ENCODE peak calls at places on chromosomes 13 and 19, in four cellular contexts. E is transverse colon, G is heart left ventricle, X is stomach. Z is an unnamed sample.
A peak's percentile ranks its signal among the peaks of the same experiment; 100 is the strongest.

GRCh38 chr19:48963371-48964204 is 1.5 kb upstream of the FTL start:
- DNase-seq in E (peak; percentile 88), G (peak; percentile 84), X (peak; percentile 77), Z (peak; percentile 47)

GRCh38 chr19:44605547-44605946 is 7.8 kb upstream of the IGSF23 start:
- DNase-seq in E (no peak), G (no peak), X (no peak), Z (no peak)

GRCh38 chr19:30671622-30672051 is 299.5 kb downstream of the ZNF536 start:
- DNase-seq in E (no peak), G (peak; percentile 30), X (peak; percentile 24), Z (no peak)

GRCh38 chr19:1407662-1408299 is 395 bp downstream of the DAZAP1 start:
- DNase-seq in E (peak; percentile 34), G (no peak), X (no peak), Z (no peak)

GRCh38 chr19:39692166-39692565 is 12.1 kb upstream of the LGALS14 start:
- DNase-seq in E (no peak), G (no peak), X (no peak), Z (no peak)

GRCh38 chr13:73284475-73284874 is 225.7 kb downstream of the KLF5 start:
- DNase-seq in E (no peak), G (no peak), X (no peak), Z (no peak)

GRCh38 chr19:4624733-4625362 is 14.5 kb upstream of the TNFAIP8L1 start:
- DNase-seq in E (no peak), G (no peak), X (no peak), Z (no peak)

GRCh38 chr13:113553541-113554332 is 30.8 kb upstream of the TFDP1 start:
- DNase-seq in E (peak; percentile 5), G (no peak), X (peak; percentile 22), Z (no peak)

GRCh38 chr19:18867199-18867598 is 28.8 kb downstream of the CERS1 start:
- DNase-seq in E (no peak), G (no peak), X (no peak), Z (no peak)

GRCh38 chr19:18645035-18645511 is 8.2 kb downstream of the KLHL26 start:
- DNase-seq in E (no peak), G (no peak), X (no peak), Z (no peak)

GRCh38 chr13:60351816-60352215 is 45.2 kb upstream of the TDRD3 start:
- DNase-seq in E (no peak), G (no peak), X (no peak), Z (no peak)

GRCh38 chr19:18612772-18613588 is at the start of gene TMEM59L:
- DNase-seq in E (no peak), G (no peak), X (no peak), Z (no peak)

GRCh38 chr19:48777720-48778119 is 22.4 kb downstream of the FGF21 start:
- DNase-seq in E (no peak), G (no peak), X (no peak), Z (no peak)

GRCh38 chr19:1158885-1159448 is 15.1 kb downstream of the SBNO2 start:
- DNase-seq in E (no peak), G (peak; percentile 8), X (no peak), Z (no peak)

GRCh38 chr19:57075801-57076492 is 43.8 kb upstream of the USP29 start:
- DNase-seq in E (no peak), G (no peak), X (no peak), Z (no peak)

GRCh38 chr19:50419580-50420035 is 870 bp downstream of the SPIB start:
- DNase-seq in E (no peak), G (no peak), X (no peak), Z (no peak)

GRCh38 chr13:46747031-46747820 is 49.7 kb downstream of the ESD start:
- DNase-seq in E (no peak), G (no peak), X (no peak), Z (no peak)

DNA sequence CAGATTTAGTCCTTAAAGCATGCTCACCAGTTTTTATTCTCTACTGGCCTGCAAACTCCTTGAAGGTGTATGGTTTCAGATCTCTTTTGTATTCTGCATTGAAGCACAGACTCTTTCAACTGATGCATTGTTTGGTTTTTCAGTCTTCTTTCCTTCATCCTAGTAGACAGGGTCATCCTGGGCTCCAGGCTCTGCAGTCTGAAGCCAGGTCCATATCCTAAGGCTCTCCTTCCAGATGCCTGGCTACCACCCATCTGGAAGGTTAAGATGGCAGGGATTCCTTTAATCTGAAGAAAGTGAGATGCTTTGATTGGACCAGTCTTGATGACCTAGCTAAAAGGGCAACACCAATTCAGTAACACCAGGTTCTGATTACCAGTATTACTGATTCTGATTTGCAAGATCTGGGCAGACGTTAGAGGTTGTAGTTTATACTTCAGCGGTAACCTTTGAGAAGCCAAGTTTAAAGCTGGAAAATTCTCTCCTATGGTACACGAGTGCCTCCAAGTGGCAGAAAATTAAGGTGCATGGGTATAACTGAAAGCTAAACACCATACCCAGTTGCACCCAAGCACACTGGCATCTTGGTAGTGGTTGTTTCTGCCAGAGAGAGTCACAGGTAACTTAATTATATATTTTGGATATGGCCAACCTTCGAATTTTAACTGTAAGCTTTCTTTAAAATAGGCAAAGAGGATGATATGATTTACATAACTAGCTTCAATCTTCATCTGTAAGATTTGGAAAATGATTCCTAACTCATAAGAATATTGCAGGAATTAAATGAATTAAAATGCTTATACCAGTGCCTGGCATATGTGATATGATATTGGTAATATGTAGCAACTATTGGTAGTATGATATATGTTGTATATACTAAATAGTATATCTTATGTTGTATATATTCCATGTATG is 1651.9 kb upstream of the MIR17HG start:
- DNase-seq in E (peak; percentile 9), G (no peak), X (peak; percentile 39), Z (no peak)
- TF ChIP-seq CTCF in E (peak; percentile 44), G (peak; percentile 70), X (peak; percentile 68), Z (no peak)

GRCh38 chr13:43785681-43786471 is 896 bp downstream of the ENOX1 start:
- DNase-seq in E (peak; percentile 69), G (peak; percentile 89), X (peak; percentile 70), Z (peak; percentile 85)
- TF ChIP-seq POLR2A in E (no peak), G (no peak), X (no peak), Z (no peak)

GRCh38 chr19:43430142-43430710 is 15.5 kb downstream of the TEX101 start:
- DNase-seq in E (peak; percentile 28), G (no peak), X (no peak), Z (no peak)
- TF ChIP-seq CTCF in E (peak; percentile 22), G (peak; percentile 10), X (no peak), Z (no peak)

DNA sequence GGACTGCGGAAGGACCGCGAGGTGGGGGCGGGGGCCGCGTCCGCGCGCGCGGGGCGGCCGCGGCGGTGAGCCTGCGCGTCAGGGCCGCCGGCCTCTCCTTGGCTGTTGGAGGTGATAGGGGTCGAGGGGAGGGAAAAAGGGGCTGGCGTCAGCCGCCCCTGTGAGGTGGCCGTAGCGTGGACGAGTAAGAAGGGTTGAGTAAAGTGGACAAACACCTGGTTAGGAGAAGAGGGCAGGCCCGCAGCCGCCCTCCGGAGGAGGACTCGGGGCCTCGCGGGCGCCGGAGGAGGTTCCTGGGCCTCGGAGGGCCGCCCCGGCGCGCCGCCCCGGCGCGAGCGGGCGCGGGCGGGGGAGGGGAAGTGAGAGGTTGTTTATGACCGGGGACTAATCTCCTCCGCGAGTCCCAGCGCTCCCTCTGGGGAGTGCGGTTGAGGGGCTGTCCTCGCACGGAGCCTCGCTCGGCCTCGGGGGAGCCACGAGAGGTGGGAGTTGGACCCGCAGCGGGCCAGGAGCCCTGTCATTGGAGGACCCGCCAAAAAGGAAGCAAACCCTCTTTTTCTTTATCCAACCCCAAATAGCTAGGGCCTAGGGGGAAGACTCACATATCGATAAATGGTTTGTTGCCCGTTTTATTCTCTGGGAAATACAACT is 597 bp upstream of the INTS6 start:
- DNase-seq in E (peak; percentile 88), G (peak; percentile 86), X (no peak), Z (peak; percentile 78)
- TF ChIP-seq POLR2A in E (peak; percentile 67), G (peak; percentile 67), X (no peak), Z (peak; percentile 74)

GRCh38 chr13:37288057-37288720 is 182.7 kb upstream of the CSNK1A1L start:
- DNase-seq in E (no peak), G (no peak), X (no peak), Z (no peak)
- TF ChIP-seq CTCF in E (no peak), G (no peak), X (no peak), Z (no peak)

GRCh38 chr13:75521956-75522355 is 15.7 kb downstream of the COMMD6 start:
- DNase-seq in E (no peak), G (no peak), X (no peak), Z (no peak)
- TF ChIP-seq POLR2A in E (no peak), G (no peak), X (no peak), Z (no peak)

DNA sequence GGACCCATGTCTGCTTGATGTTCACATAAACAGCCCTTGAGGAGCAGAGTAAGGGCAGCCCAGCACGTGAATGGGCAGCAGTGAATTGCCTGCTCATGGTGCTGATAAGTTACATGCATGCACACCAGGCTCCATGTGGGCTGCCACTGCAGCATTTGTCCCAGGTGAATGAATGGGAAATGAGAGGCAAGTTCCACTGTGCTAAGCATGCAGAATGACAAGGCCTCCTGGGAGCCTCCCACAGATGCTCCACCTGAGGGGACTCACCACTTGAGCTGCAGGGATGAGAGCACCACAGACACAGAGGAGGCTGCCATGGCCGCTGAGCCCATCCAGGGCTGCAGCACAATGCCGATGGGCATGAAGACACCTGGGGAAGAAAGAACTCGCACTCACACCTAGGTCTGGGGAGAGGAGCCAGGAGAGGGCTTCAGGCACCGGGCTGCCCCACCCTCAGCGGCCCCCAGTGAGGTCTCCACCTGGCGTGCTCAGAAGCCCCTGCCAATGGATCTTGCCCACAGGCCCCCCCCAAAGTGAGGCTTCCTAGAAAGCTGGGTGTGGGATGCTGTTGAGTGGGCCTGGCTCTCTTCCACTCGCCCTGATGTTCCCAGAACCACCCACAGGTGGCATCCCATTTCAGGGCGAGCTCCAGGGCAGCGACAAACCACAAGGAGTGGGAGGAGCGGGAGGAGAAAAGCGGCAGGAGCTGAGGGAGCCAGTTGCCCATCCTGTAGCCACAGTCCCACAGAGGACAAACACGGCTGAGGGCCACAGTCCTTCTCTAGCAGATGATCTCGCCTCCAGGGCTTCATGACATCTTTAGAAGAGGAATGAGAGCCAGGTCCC is 73.8 kb downstream of the CCDC70 start:
- DNase-seq in E (peak; percentile 54), G (no peak), X (peak; percentile 59), Z (peak; percentile 19)
- TF ChIP-seq CTCF in E (peak; percentile 61), G (peak; percentile 49), X (peak; percentile 53), Z (peak; percentile 9)

Z was measured in prostate gland.